ENCODE peak calls at places on chromosome 20, in four cellular contexts. T is psoas muscle, N is MM.1S, W is sigmoid colon. H is an unnamed sample.

GRCh38 chr20:45836841-45837240 is 3.2 kb downstream of the SNX21 start:
- DNase-seq in W (no peak), N (no peak), T (no peak), H (no peak)

GRCh38 chr20:33499347-33499746 is 9.5 kb downstream of the CBFA2T2 start:
- DNase-seq in W (no peak), N (no peak), T (no peak), H (no peak)

GRCh38 chr20:50625986-50626677 is 65.2 kb downstream of the RIPOR3 start:
- DNase-seq in W (peak; percentile 89), T (peak; percentile 86), N (no peak), H (no peak)

GRCh38 chr20:12965880-12966270 is 42.9 kb upstream of the SPTLC3 start:
- DNase-seq in T (no peak), N (no peak), W (no peak), H (no peak)

GRCh38 chr20:58150772-58151171 is 77.7 kb downstream of the ANKRD60 start:
- DNase-seq in W (no peak), N (no peak), T (no peak), H (no peak)

GRCh38 chr20:25273046-25273445 is 25.2 kb downstream of the PYGB start:
- DNase-seq in N (no peak), T (peak; percentile 48), W (peak; percentile 64), H (no peak)

GRCh38 chr20:44886276-44886671 is 769 bp downstream of the YWHAB start:
- DNase-seq in W (no peak), N (no peak), T (no peak), H (no peak)

GRCh38 chr20:8183526-8183925 is 51.5 kb downstream of the PLCB1 start:
- DNase-seq in W (no peak), T (no peak), N (no peak), H (no peak)

GRCh38 chr20:38255389-38255788 is 5.1 kb downstream of the KIAA1755 start:
- DNase-seq in T (no peak), N (no peak), W (peak; percentile 74), H (no peak)

GRCh38 chr20:3900187-3900604 is 11.0 kb downstream of the PANK2 start:
- DNase-seq in T (no peak), W (no peak), N (no peak), H (no peak)

GRCh38 chr20:2320813-2321658 is 25.2 kb downstream of the TGM3 start:
- DNase-seq in T (no peak), W (no peak), N (no peak), H (no peak)

GRCh38 chr20:48893374-48893773 is 28.1 kb upstream of the ARFGEF2 start:
- DNase-seq in W (no peak), T (no peak), N (no peak), H (no peak)
- TF ChIP-seq CTCF in W (no peak), T (no peak), N (no peak), H (no peak)

GRCh38 chr20:32181606-32182005 is 25.9 kb downstream of the PLAGL2 start:
- DNase-seq in T (peak; percentile 7), W (peak; percentile 34), N (no peak), H (no peak)
- H3K27ac ChIP-seq in T (no peak overlapping the region), W (no peak overlapping the region), N (no peak overlapping the region), H (no peak overlapping the region)

DNA sequence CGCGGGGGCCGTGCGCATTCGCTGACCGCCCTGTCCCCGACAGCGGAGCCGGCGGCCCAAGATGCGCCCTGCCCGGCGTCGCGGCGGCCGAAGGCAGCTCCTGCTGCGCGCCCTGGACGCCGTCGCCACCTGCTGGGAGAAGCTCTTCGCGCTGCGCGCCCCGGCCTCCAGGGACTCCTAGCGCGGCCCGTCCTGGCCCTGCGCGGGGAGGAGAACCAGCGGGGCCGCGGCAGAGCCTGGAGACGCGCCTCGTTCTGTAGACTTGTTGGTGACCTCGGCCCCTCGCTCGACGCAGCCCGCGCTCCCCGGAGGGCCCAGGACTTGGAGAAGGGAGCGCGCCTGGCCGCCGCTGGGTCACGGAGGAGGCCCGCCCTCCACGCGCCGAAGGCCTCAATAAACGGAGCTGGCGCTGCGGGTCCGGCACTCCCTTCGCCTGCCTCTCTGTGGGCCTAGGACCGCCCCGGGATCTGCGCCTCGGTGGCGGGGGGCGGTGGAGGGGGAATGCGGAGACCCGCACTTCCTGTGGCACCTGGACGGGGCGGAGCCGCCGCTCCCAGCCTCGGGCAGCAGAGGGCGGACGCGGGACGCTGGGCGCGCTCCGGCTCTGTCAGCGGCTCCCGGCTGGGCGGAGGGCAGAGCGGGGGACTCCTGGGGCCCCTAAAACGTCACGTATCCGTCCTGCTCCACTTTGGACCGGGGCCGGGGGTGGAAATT is 2.8 kb downstream of the C20orf204 start:
- DNase-seq in W (peak; percentile 80), T (peak; percentile 85), N (peak; percentile 77), H (no peak)
- H3K4me3 ChIP-seq in W (peak overlapping the region; percentile 54), T (peak overlapping the region; percentile 67), N (peak overlapping the region; percentile 77), H (peak overlapping the region; percentile 75)

GRCh38 chr20:43681991-43682410 is 15.1 kb downstream of the MYBL2 start:
- DNase-seq in W (no peak), N (peak; percentile 99), T (no peak), H (no peak)
- TF ChIP-seq CTCF in W (no peak), N (no peak), T (no peak), H (no peak)